ENCODE peak calls at places on chromosomes 5 and 9, in six cellular contexts. U is GM03348, X is iris pigment epithelial cell, W is sciatic nerve, F is A673, T is NCI-H1930. N is an unnamed sample.

GRCh38 chr9:37913480-37914153 is 9.7 kb upstream of the SLC25A51 start:
- DNase-seq in U (peak), X (peak), W (peak), F (peak), T (peak), N (no peak)

GRCh38 chr9:135524130-135524861 is 3.1 kb downstream of the LCN1 start:
- DNase-seq in U (peak), X (no peak), W (peak), F (no peak), T (no peak), N (peak)

GRCh38 chr5:120538644-120539043 is 74.5 kb downstream of the PRR16 start:
- DNase-seq in U (no peak), X (peak), W (no peak), F (no peak), T (no peak), N (no peak)

GRCh38 chr5:56506586-56506985 is 273.5 kb upstream of the ANKRD55 start:
- DNase-seq in U (no peak), X (peak), W (no peak), F (no peak), T (no peak), N (no peak)

GRCh38 chr5:65693121-65693520 is 28.8 kb downstream of the SGTB start:
- DNase-seq in U (no peak), X (no peak), W (no peak), F (no peak), T (no peak), N (no peak)

GRCh38 chr9:137669261-137669672 is 50.5 kb downstream of the EHMT1 start:
- DNase-seq in U (no peak), X (no peak), W (no peak), F (peak), T (no peak), N (no peak)

GRCh38 chr9:136089697-136090045 is 5.4 kb downstream of the NACC2 start:
- DNase-seq in U (peak), X (peak), W (no peak), F (peak), T (no peak), N (no peak)

GRCh38 chr9:114259800-114260523 is 62.9 kb upstream of the ORM1 start:
- DNase-seq in U (no peak), X (no peak), W (no peak), F (peak), T (no peak), N (no peak)

GRCh38 chr5:179287631-179288030 is 57.6 kb downstream of the ADAMTS2 start:
- DNase-seq in U (no peak), X (no peak), W (peak), F (no peak), T (no peak), N (peak)

GRCh38 chr5:136006164-136006563 is 22.6 kb upstream of the TGFBI start:
- DNase-seq in U (peak), X (peak), W (no peak), F (no peak), T (no peak), N (no peak)

GRCh38 chr9:4967521-4967920 is 17.6 kb upstream of the JAK2 start:
- DNase-seq in U (peak), X (no peak), W (no peak), F (peak), T (no peak), N (no peak)

GRCh38 chr5:177470759-177471536 is 2.5 kb downstream of the DBN1 start:
- DNase-seq in U (no peak), X (peak), W (no peak), F (no peak), T (no peak), N (no peak)

GRCh38 chr9:87223397-87224246 is 274.0 kb upstream of the DAPK1 start:
- DNase-seq in U (no peak), X (no peak), W (no peak), F (no peak), T (no peak), N (no peak)

GRCh38 chr5:149795360-149795759 is 65.2 kb downstream of the PPARGC1B start:
- DNase-seq in U (no peak), X (no peak), W (no peak), F (no peak), T (no peak), N (no peak)

GRCh38 chr5:148141645-148142044 is 26.7 kb upstream of the SPINK14 start:
- DNase-seq in U (no peak), X (no peak), W (no peak), F (no peak), T (no peak), N (no peak)

GRCh38 chr9:19161257-19162025 is 34.1 kb upstream of the PLIN2 start:
- DNase-seq in U (peak), X (peak), W (no peak), F (peak), T (no peak), N (peak)

GRCh38 chr5:172364773-172365172 is 81.2 kb upstream of the UBTD2 start:
- DNase-seq in U (no peak), X (no peak), W (peak), F (peak), T (no peak), N (no peak)

GRCh38 chr5:177426566-177427210 is at the start of gene GRK6:
- DNase-seq in U (peak), X (no peak), W (peak), F (peak), T (no peak), N (peak)

GRCh38 chr5:172792693-172793570 is 21.9 kb upstream of the DUSP1 start:
- DNase-seq in U (no peak), X (no peak), W (peak), F (no peak), T (no peak), N (no peak)

GRCh38 chr5:72412283-72413055 is 92.3 kb downstream of the PTCD2 start:
- DNase-seq in U (peak), X (peak), W (no peak), F (no peak), T (no peak), N (no peak)

GRCh38 chr5:124686239-124687004 is 60.0 kb downstream of the ZNF608 start:
- DNase-seq in U (no peak), X (no peak), W (no peak), F (no peak), T (no peak), N (no peak)

GRCh38 chr5:9363026-9363793 is 182.7 kb downstream of the SEMA5A start:
- DNase-seq in U (peak), X (no peak), W (no peak), F (no peak), T (no peak), N (no peak)

GRCh38 chr9:116543731-116544400 is 143.2 kb upstream of the TRIM32 start:
- DNase-seq in U (peak), X (peak), W (no peak), F (no peak), T (no peak), N (no peak)

GRCh38 chr9:37897665-37898064 is 6.3 kb downstream of the SLC25A51 start:
- DNase-seq in U (no peak), X (peak), W (no peak), F (no peak), T (no peak), N (no peak)

GRCh38 chr5:76221311-76221710 is 138.1 kb downstream of the SV2C start:
- DNase-seq in U (no peak), X (no peak), W (no peak), F (peak), T (no peak), N (no peak)

GRCh38 chr5:123265551-123265950 is 157.7 kb downstream of the CEP120 start:
- DNase-seq in U (no peak), X (peak), W (no peak), F (no peak), T (no peak), N (no peak)